ENCODE peak calls at places on chromosomes 6 and 20, in five cellular contexts. Q, I, W, P and J are unnamed samples.

GRCh38 chr20:47137231-47137865 is 219.2 kb downstream of the ZMYND8 start:
- DNase-seq in P (no peak), Q (no peak), W (no peak), I (no peak), J (no peak)

GRCh38 chr6:100466410-100467143 is 1.9 kb upstream of the SIM1 start:
- DNase-seq in P (no peak), Q (no peak), W (no peak), I (no peak), J (no peak)

GRCh38 chr20:63488331-63489251 is 10.3 kb downstream of the EEF1A2 start:
- DNase-seq in W (no peak), I (no peak), P (no peak), Q (peak), J (no peak)

GRCh38 chr6:150038202-150038830 is 13.0 kb upstream of the RAET1L start:
- DNase-seq in W (no peak), Q (no peak), I (no peak), P (no peak), J (no peak)

GRCh38 chr20:20237093-20237959 is 130.6 kb upstream of the INSM1 start:
- DNase-seq in Q (peak), I (no peak), P (no peak), W (no peak), J (no peak)

GRCh38 chr20:10225439-10226080 is 6.9 kb downstream of the SNAP25 start:
- DNase-seq in P (no peak), I (no peak), Q (peak), W (no peak), J (no peak)

GRCh38 chr6:55941713-55942112 is 66.3 kb upstream of the BMP5 start:
- DNase-seq in Q (no peak), P (no peak), W (no peak), I (no peak), J (no peak)

GRCh38 chr6:151196571-151196970 is 43.2 kb upstream of the AKAP12 start:
- DNase-seq in Q (no peak), W (peak), I (peak), P (no peak), J (no peak)

GRCh38 chr20:31709939-31710338 is 12.7 kb downstream of the BCL2L1 start:
- DNase-seq in I (no peak), Q (no peak), W (no peak), P (no peak), J (no peak)

GRCh38 chr6:150256618-150257272 is 112.1 kb upstream of the IYD start:
- DNase-seq in Q (no peak), W (no peak), I (no peak), P (no peak), J (no peak)

GRCh38 chr20:16434087-16434664 is 139.1 kb downstream of the KIF16B start:
- DNase-seq in Q (peak), P (no peak), I (peak), W (peak), J (peak)

GRCh38 chr6:1729752-1730140 is 120.0 kb downstream of the FOXC1 start:
- DNase-seq in P (no peak), Q (no peak), W (no peak), I (no peak), J (no peak)

GRCh38 chr20:25296094-25297093 is 48.5 kb downstream of the PYGB start:
- DNase-seq in P (no peak), I (no peak), W (no peak), Q (peak), J (no peak)

GRCh38 chr6:98834060-98835031 is at the start of gene POU3F2:
- DNase-seq in Q (peak), P (peak), I (peak), W (peak), J (peak)

GRCh38 chr6:37698264-37699137 is 818 bp upstream of the MDGA1 start:
- DNase-seq in P (peak), W (peak), I (peak), Q (peak), J (peak)

GRCh38 chr6:100657678-100658330 is 193.1 kb upstream of the SIM1 start:
- DNase-seq in W (no peak), Q (no peak), P (no peak), I (no peak), J (no peak)

GRCh38 chr6:38933426-38933825 is 115.2 kb upstream of the GLP1R start:
- DNase-seq in I (no peak), W (no peak), Q (no peak), P (no peak), J (no peak)

GRCh38 chr6:146876271-146877151 is 277.7 kb downstream of the ADGB start:
- DNase-seq in P (no peak), Q (no peak), W (no peak), I (no peak), J (no peak)

GRCh38 chr6:45430590-45431202 is 53.0 kb upstream of the SUPT3H start:
- DNase-seq in P (no peak), W (no peak), I (no peak), Q (no peak), J (no peak)

GRCh38 chr6:150142657-150143501 is at the start of gene PPP1R14C:
- DNase-seq in Q (peak), P (no peak), I (peak), W (peak), J (peak)

GRCh38 chr6:74585779-74586178 is 620.1 kb downstream of the COL12A1 start:
- DNase-seq in Q (no peak), I (no peak), W (no peak), P (no peak), J (no peak)

GRCh38 chr6:32177182-32177787 is 920 bp upstream of the RNF5 start:
- DNase-seq in W (no peak), Q (peak), I (no peak), P (no peak), J (no peak)

GRCh38 chr6:150567823-150568383 is 31.8 kb upstream of the PLEKHG1 start:
- DNase-seq in Q (peak), I (no peak), P (no peak), W (peak), J (no peak)

GRCh38 chr6:51855310-51856082 is 231.9 kb downstream of the PKHD1 start:
- DNase-seq in Q (peak), P (no peak), W (no peak), I (no peak), J (no peak)

GRCh38 chr6:53752856-53753255 is 41.9 kb upstream of the LRRC1 start:
- DNase-seq in P (no peak), Q (no peak), I (no peak), W (no peak), J (no peak)

GRCh38 chr20:24956001-24956761 is 7.1 kb downstream of the CST7 start:
- DNase-seq in Q (no peak), W (no peak), I (no peak), P (no peak), J (no peak)

GRCh38 chr6:100347901-100348550 is 116.7 kb downstream of the SIM1 start:
- DNase-seq in W (no peak), P (no peak), I (no peak), Q (no peak), J (no peak)

GRCh38 chr20:3654326-3655031 is 8.7 kb downstream of the GFRA4 start:
- DNase-seq in Q (no peak), W (no peak), I (no peak), P (peak), J (no peak)

GRCh38 chr20:48826883-48827771 is 672 bp downstream of the PREX1 start:
- DNase-seq in W (no peak), P (no peak), Q (peak), I (no peak), J (peak)

GRCh38 chr6:108961985-108962384 is 113.8 kb downstream of the ARMC2 start:
- DNase-seq in W (no peak), P (no peak), Q (no peak), I (no peak), J (no peak)

GRCh38 chr6:165817771-165818170 is 154.7 kb upstream of the PDE10A start:
- DNase-seq in P (no peak), Q (no peak), I (no peak), W (no peak), J (no peak)
- H3K4me3 ChIP-seq in P (no peak), Q (no peak), I (no peak), W (no peak), J (no peak)

DNA sequence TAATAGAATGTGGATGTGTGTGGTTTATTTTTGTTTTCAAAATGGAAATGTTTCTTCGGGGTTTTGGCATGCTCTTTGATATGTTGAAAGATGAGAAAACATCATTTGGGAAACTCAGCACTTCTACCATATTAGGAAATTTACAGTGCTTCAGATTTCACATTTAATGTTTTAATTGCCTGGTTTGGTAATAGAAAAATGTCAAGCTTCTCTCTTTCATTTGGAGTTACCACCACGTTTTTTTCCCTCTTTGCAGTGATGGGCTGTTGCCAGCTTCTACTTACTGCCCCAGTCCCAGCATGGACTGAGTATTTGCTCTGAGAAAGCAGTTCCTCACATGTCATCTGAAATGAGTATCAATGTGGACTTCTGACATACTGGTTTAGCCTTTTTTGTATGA is 267.7 kb downstream of the PRL start:
- DNase-seq in I (no peak), W (no peak), P (no peak), Q (no peak), J (no peak)
- H3K27ac ChIP-seq in I (no peak), W (peak), P (no peak), Q (peak), J (no peak)

GRCh38 chr6:86205980-86206379 is 563.3 kb upstream of the SYNCRIP start:
- DNase-seq in Q (no peak), P (no peak), I (no peak), W (no peak), J (no peak)

GRCh38 chr6:86203044-86203443 is 560.4 kb upstream of the SYNCRIP start:
- DNase-seq in P (no peak), I (no peak), Q (no peak), W (no peak), J (no peak)
- H3K4me3 ChIP-seq in P (no peak), I (no peak), Q (no peak), W (no peak), J (no peak)

GRCh38 chr20:33843854-33844253 is 32.7 kb downstream of the CHMP4B start:
- DNase-seq in W (no peak), I (no peak), P (no peak), Q (no peak), J (no peak)

GRCh38 chr20:33840759-33841438 is 29.8 kb downstream of the CHMP4B start:
- DNase-seq in P (no peak), I (no peak), Q (peak), W (no peak), J (no peak)

GRCh38 chr20:33841439-33841799 is 30.3 kb downstream of the CHMP4B start:
- DNase-seq in P (no peak), Q (no peak), I (no peak), W (no peak), J (no peak)

GRCh38 chr20:33839591-33839990 is 28.4 kb downstream of the CHMP4B start:
- DNase-seq in Q (peak), W (peak), I (peak), P (peak), J (no peak)

GRCh38 chr20:33842346-33842745 is 31.2 kb downstream of the CHMP4B start:
- DNase-seq in Q (no peak), W (no peak), P (no peak), I (no peak), J (no peak)
- H3K27ac ChIP-seq in Q (no peak), W (peak), P (no peak), I (no peak), J (no peak)

GRCh38 chr20:44648068-44648467 is 3.4 kb downstream of the ADA start:
- DNase-seq in P (no peak), I (no peak), W (no peak), Q (no peak), J (no peak)

GRCh38 chr20:44646023-44646640 is 5.4 kb downstream of the ADA start:
- DNase-seq in I (no peak), W (no peak), Q (no peak), P (no peak), J (no peak)

GRCh38 chr20:44644384-44645131 is 6.9 kb downstream of the ADA start:
- DNase-seq in I (no peak), W (no peak), P (no peak), Q (no peak), J (no peak)

GRCh38 chr20:44648579-44648978 is 2.9 kb downstream of the ADA start:
- DNase-seq in Q (peak), I (no peak), P (no peak), W (no peak), J (no peak)

DNA sequence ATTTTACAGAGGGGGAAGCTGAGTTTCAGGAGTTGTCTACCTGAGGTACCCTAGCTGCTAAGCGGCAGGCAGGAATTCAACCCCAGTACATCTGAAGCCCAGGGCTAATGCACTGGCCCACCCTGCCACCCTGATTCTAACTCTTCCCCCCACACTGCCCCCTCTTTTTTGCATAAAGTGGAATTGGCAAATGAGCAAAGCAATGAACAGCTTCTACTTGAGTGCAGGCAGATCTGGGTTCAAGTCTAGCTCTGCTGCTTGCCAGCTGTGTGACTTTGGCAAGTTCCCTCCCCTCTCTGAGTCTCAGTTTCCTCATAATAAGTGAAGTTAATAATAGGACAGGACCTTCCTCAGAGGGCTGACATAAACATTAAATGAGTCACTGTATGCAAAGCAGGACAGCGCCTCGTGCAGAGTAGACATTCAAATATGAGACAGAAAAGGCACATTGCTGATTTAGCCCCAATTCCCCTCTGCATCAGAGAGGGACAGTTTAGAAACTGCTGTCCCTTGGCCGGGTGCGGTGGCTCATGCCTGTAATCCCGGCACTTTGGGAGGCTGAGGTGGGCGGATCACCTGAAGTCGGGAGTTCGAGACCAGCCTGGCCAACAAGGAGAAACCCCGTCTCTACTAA is 4.7 kb downstream of the ADA start:
- DNase-seq in W (no peak), I (no peak), Q (no peak), P (no peak), J (no peak)
- H3K4me3 ChIP-seq in W (no peak), I (no peak), Q (no peak), P (no peak), J (no peak)

GRCh38 chr6:16216501-16217155 is 21.8 kb upstream of the GMPR start:
- DNase-seq in Q (no peak), P (no peak), I (no peak), W (no peak), J (no peak)
- H3K27ac ChIP-seq in Q (no peak), P (no peak), I (no peak), W (no peak), J (no peak)

GRCh38 chr6:62285612-62286469 is at the start of gene KHDRBS2:
- DNase-seq in I (peak), P (peak), W (peak), Q (peak), J (peak)
- H3K4me3 ChIP-seq in I (peak), P (peak), W (peak), Q (peak), J (peak)

DNA sequence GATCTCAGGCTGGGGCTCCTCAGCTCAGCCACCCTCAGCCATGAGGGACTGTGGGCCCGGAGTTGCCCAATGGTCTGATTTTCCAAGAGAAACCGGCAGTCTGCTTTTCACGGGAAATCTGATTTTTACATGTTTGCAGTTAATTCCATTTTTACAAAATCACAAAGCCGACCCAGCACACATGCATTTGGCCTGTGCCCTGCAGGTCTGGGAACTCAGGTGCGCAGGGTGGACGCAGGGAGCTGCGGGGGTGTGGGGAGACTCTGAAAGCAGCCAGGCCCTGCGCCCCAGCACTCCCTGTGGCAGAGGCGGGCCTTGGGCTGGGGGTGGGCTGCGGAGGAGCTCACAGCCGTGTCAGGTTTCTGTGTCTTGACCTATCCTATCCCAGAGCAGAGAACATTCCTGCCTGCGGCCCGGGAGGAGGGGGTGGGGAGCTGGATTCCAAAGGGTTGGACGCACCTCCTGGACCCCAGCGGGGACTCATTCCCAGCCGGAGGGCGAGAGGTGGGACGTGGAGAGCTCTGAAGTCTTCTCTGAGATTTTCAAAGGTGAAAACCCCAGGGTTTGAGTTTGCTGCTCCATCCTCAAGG is 60.6 kb downstream of the ADNP start:
- DNase-seq in Q (peak), I (no peak), W (no peak), P (no peak), J (no peak)
- H3K27ac ChIP-seq in Q (peak), I (no peak), W (no peak), P (no peak), J (no peak)